ENCODE peak calls at places on chromosomes 13 and 19, in seven cellular contexts. B is stimulated activated CD4-positive, alpha-beta T cell treated with anti-CD3 and anti-CD28 coated beads, Interleukin-4, amount 100 ng/mL, for 24 hours; K is astrocyte of the spinal cord; C is BJ; V is stimulated activated CD8-positive, alpha-beta memory T cell treated with anti-CD3 and anti-CD28 coated beads, Interleukin-12 subunit alpha, Interleukin-12 subunit beta, amount 100 ng/mL, for 1 hour; N is pancreas; P is fibroblast of pulmonary artery. J is an unnamed sample.

GRCh38 chr13:35621989-35622388 is 145.5 kb upstream of the MAB21L1 start:
- DNase-seq in B (no peak), K (no peak), C (peak), V (no peak), N (no peak), P (peak), J (no peak)

GRCh38 chr13:73465629-73465974 is 406.8 kb downstream of the KLF5 start:
- DNase-seq in B (no peak), K (peak), C (no peak), V (no peak), N (no peak), P (peak), J (no peak)

GRCh38 chr13:49052801-49053200 is 77.1 kb downstream of the FNDC3A start:
- DNase-seq in B (no peak), K (no peak), C (no peak), V (no peak), N (no peak), P (no peak), J (no peak)

GRCh38 chr19:45865269-45865948 is 1.3 kb downstream of the FOXA3 start:
- DNase-seq in B (no peak), K (no peak), C (no peak), V (no peak), N (peak), P (no peak), J (no peak)

GRCh38 chr13:53637971-53638547 is 609.4 kb downstream of the OLFM4 start:
- DNase-seq in B (no peak), K (no peak), C (no peak), V (no peak), N (no peak), P (no peak), J (no peak)

GRCh38 chr19:36688058-36688457 is 646 bp downstream of the ZNF567 start:
- DNase-seq in B (no peak), K (no peak), C (no peak), V (no peak), N (no peak), P (no peak), J (no peak)

GRCh38 chr13:96993660-96994029 is 631 bp downstream of the OXGR1 start:
- DNase-seq in B (no peak), K (no peak), C (no peak), V (no peak), N (no peak), P (no peak), J (no peak)

GRCh38 chr13:83740622-83741021 is 141.7 kb downstream of the SLITRK1 start:
- DNase-seq in B (no peak), K (no peak), C (no peak), V (no peak), N (no peak), P (no peak), J (no peak)

GRCh38 chr13:51249767-51250741 is 27.9 kb downstream of the FAM124A start:
- DNase-seq in B (no peak), K (no peak), C (no peak), V (no peak), N (no peak), P (no peak), J (no peak)

GRCh38 chr19:4851551-4852290 is 15.7 kb downstream of the PLIN3 start:
- DNase-seq in B (peak), K (peak), C (no peak), V (peak), N (peak), P (peak), J (peak)

GRCh38 chr13:99290890-99291289 is 16.3 kb downstream of the GPR183 start:
- DNase-seq in B (no peak), K (no peak), C (no peak), V (no peak), N (no peak), P (no peak), J (no peak)

J was measured in activated CD4-positive, CD25-positive, alpha-beta regulatory T cell treated with anti-CD3 and anti-CD28 coated beads, Interleukin-2, amount 50 U/mL, for 16 hours.